ENCODE peak calls at places on chromosome 6, in four cellular contexts. D, Z, F and P are unnamed samples.

GRCh38 chr6:73642530-73642929 is 11.3 kb downstream of the SLC17A5 start:
- DNase-seq in D (no peak), Z (no peak), F (no peak), P (no peak)

GRCh38 chr6:142300302-142300701 is 1.5 kb upstream of the ADGRG6 start:
- DNase-seq in D (no peak), Z (no peak), F (no peak), P (no peak)

GRCh38 chr6:1436334-1437306 is 47.2 kb downstream of the FOXF2 start:
- DNase-seq in D (peak), Z (peak), F (no peak), P (peak)

GRCh38 chr6:55617272-55617671 is 38.3 kb upstream of the HMGCLL1 start:
- DNase-seq in D (peak), Z (no peak), F (no peak), P (no peak)

GRCh38 chr6:14665827-14666724 is 548.5 kb downstream of the CD83 start:
- DNase-seq in D (peak), Z (peak), F (peak), P (no peak)

GRCh38 chr6:109290143-109290931 is 91.9 kb downstream of the CD164 start:
- DNase-seq in D (no peak), Z (no peak), F (no peak), P (no peak)

GRCh38 chr6:125717120-125717731 is 32.2 kb upstream of the HEY2 start:
- DNase-seq in D (no peak), Z (no peak), F (no peak), P (no peak)

GRCh38 chr6:108616973-108617372 is 56.3 kb downstream of the FOXO3 start:
- DNase-seq in D (no peak), Z (no peak), F (no peak), P (no peak)

GRCh38 chr6:76682842-76683241 is 610.4 kb upstream of the IMPG1 start:
- DNase-seq in D (peak), Z (no peak), F (no peak), P (no peak)

GRCh38 chr6:108653864-108654402 is 93.2 kb downstream of the FOXO3 start:
- DNase-seq in D (peak), Z (no peak), F (peak), P (peak)

GRCh38 chr6:24228681-24229255 is 102.8 kb downstream of the NRSN1 start:
- DNase-seq in D (peak), Z (no peak), F (no peak), P (no peak)

GRCh38 chr6:158481612-158482473 is 78.0 kb upstream of the TMEM181 start:
- DNase-seq in D (peak), Z (no peak), F (no peak), P (no peak)

GRCh38 chr6:12419626-12420272 is 129.6 kb downstream of the EDN1 start:
- DNase-seq in D (no peak), Z (no peak), F (no peak), P (no peak)

GRCh38 chr6:124487778-124488431 is 474.3 kb upstream of the RNF217 start:
- DNase-seq in D (peak), Z (no peak), F (no peak), P (no peak)

GRCh38 chr6:54206510-54206909 is 95.3 kb downstream of the MLIP start:
- DNase-seq in D (no peak), Z (no peak), F (no peak), P (no peak)

GRCh38 chr6:31587791-31588777 is 2.0 kb downstream of the LST1 start:
- DNase-seq in D (no peak), Z (no peak), F (no peak), P (no peak)

GRCh38 chr6:81741689-81742088 is 10.8 kb downstream of the TENT5A start:
- DNase-seq in D (no peak), Z (no peak), F (no peak), P (no peak)

GRCh38 chr6:6631053-6631452 is 42.5 kb downstream of the LY86 start:
- DNase-seq in D (no peak), Z (no peak), F (no peak), P (no peak)

GRCh38 chr6:106745824-106746610 is 116.6 kb downstream of the QRSL1 start:
- DNase-seq in D (no peak), Z (no peak), F (no peak), P (no peak)

GRCh38 chr6:132820629-132821381 is 6.4 kb downstream of the RPS12 start:
- DNase-seq in D (peak), Z (no peak), F (no peak), P (no peak)

GRCh38 chr6:33988121-33989015 is 157.5 kb downstream of the GRM4 start:
- DNase-seq in D (no peak), Z (no peak), F (peak), P (no peak)

GRCh38 chr6:148776321-148776966 is 29.6 kb downstream of the UST start:
- DNase-seq in D (peak), Z (peak), F (no peak), P (no peak)

GRCh38 chr6:84685983-84686584 is 78.3 kb downstream of the TBX18 start:
- DNase-seq in D (no peak), Z (no peak), F (no peak), P (no peak)

GRCh38 chr6:437042-437402 is 45.5 kb downstream of the IRF4 start:
- DNase-seq in D (no peak), Z (no peak), F (no peak), P (no peak)

GRCh38 chr6:109493865-109494264 is 10.8 kb upstream of the ZBTB24 start:
- DNase-seq in D (no peak), Z (no peak), F (no peak), P (no peak)

GRCh38 chr6:134002821-134003220 is 49.6 kb downstream of the SLC2A12 start:
- DNase-seq in D (no peak), Z (no peak), F (no peak), P (no peak)

GRCh38 chr6:3247255-3248146 is 11.2 kb upstream of the PSMG4 start:
- DNase-seq in D (peak), Z (peak), F (peak), P (no peak)

GRCh38 chr6:63816979-63817436 is 181.4 kb downstream of the PHF3 start:
- DNase-seq in D (peak), Z (no peak), F (no peak), P (no peak)

GRCh38 chr6:25945175-25945574 is 14.7 kb upstream of the SLC17A2 start:
- DNase-seq in D (no peak), Z (no peak), F (no peak), P (no peak)

GRCh38 chr6:25942561-25943147 is 12.2 kb upstream of the SLC17A2 start:
- DNase-seq in D (peak), Z (no peak), F (no peak), P (no peak)

GRCh38 chr6:25944655-25945054 is 14.2 kb upstream of the SLC17A2 start:
- DNase-seq in D (no peak), Z (no peak), F (no peak), P (no peak)

GRCh38 chr6:25946631-25947030 is 16.0 kb upstream of the TRIM38 start:
- DNase-seq in D (no peak), Z (no peak), F (no peak), P (no peak)

GRCh38 chr6:25943887-25944286 is 13.4 kb upstream of the SLC17A2 start:
- DNase-seq in D (no peak), Z (no peak), F (no peak), P (no peak)
- H3K4me3 ChIP-seq in D (no peak), Z (no peak), F (no peak), P (no peak)

GRCh38 chr6:130969807-130970491 is 93.1 kb downstream of the EPB41L2 start:
- DNase-seq in D (peak), Z (no peak), F (peak), P (no peak)
- H3K4me3 ChIP-seq in D (peak), Z (peak), F (peak), P (no peak)

GRCh38 chr6:166307981-166308768 is at the start of gene PRR18:
- DNase-seq in D (no peak), Z (no peak), F (no peak), P (no peak)
- H3K4me3 ChIP-seq in D (no peak), Z (peak), F (peak), P (peak)

GRCh38 chr6:112432853-112433252 is 85.7 kb downstream of the RFPL4B start:
- DNase-seq in D (no peak), Z (no peak), F (no peak), P (no peak)
- H3K4me3 ChIP-seq in D (no peak), Z (no peak), F (no peak), P (no peak)

GRCh38 chr6:41670703-41671360 is 32.6 kb downstream of the MDFI start:
- DNase-seq in D (no peak), Z (no peak), F (no peak), P (no peak)

GRCh38 chr6:41672816-41673703 is 34.8 kb downstream of the MDFI start:
- DNase-seq in D (no peak), Z (no peak), F (no peak), P (no peak)

GRCh38 chr6:41672016-41672415 is 33.7 kb downstream of the MDFI start:
- DNase-seq in D (no peak), Z (no peak), F (no peak), P (no peak)

GRCh38 chr6:41673704-41674000 is 35.4 kb downstream of the MDFI start:
- DNase-seq in D (no peak), Z (no peak), F (no peak), P (no peak)

GRCh38 chr6:41671376-41671775 is 33.1 kb downstream of the MDFI start:
- DNase-seq in D (no peak), Z (no peak), F (no peak), P (no peak)
- H3K4me3 ChIP-seq in D (no peak), Z (no peak), F (no peak), P (no peak)